ENCODE peak calls at places on chromosomes 1 and 21, in eight cellular contexts. G, W, S, I, T, D, Q and R are unnamed samples.

GRCh38 chr1:24526940-24527542 is 24.4 kb downstream of the RCAN3 start:
- DNase-seq in G (peak; percentile 66), W (no peak), S (peak; percentile 65), I (no peak), T (no peak), D (no peak), Q (no peak), R (peak; percentile 10)

GRCh38 chr1:184840596-184840995 is 85.9 kb upstream of the EDEM3 start:
- DNase-seq in G (peak; percentile 48), W (no peak), S (no peak), I (no peak), T (no peak), D (no peak), Q (no peak), R (no peak)

GRCh38 chr1:8874230-8875201 is 4.0 kb downstream of the ENO1 start:
- DNase-seq in G (no peak), W (no peak), S (no peak), I (no peak), T (peak; percentile 52), D (no peak), Q (no peak), R (no peak)

GRCh38 chr1:7229696-7230095 is 444.4 kb downstream of the CAMTA1 start:
- DNase-seq in G (no peak), W (no peak), S (no peak), I (no peak), T (peak; percentile 49), D (no peak), Q (no peak), R (no peak)

GRCh38 chr1:164921493-164921892 is 362.5 kb downstream of the PBX1 start:
- DNase-seq in G (no peak), W (no peak), S (no peak), I (no peak), T (no peak), D (no peak), Q (no peak), R (no peak)

GRCh38 chr1:211897011-211897410 is 66.4 kb upstream of the LPGAT1 start:
- DNase-seq in G (no peak), W (no peak), S (peak; percentile 88), I (no peak), T (no peak), D (no peak), Q (no peak), R (no peak)

GRCh38 chr21:44892536-44893277 is 19.2 kb upstream of the PTTG1IP start:
- DNase-seq in G (peak; percentile 79), W (no peak), S (peak; percentile 70), I (peak; percentile 86), T (no peak), D (no peak), Q (peak; percentile 48), R (peak; percentile 61)

GRCh38 chr1:227223407-227223806 is 94.9 kb downstream of the CDC42BPA start:
- DNase-seq in G (no peak), W (no peak), S (no peak), I (no peak), T (no peak), D (no peak), Q (no peak), R (no peak)

GRCh38 chr1:94319319-94320180 is 82.2 kb upstream of the ARHGAP29 start:
- DNase-seq in G (no peak), W (no peak), S (peak; percentile 43), I (no peak), T (no peak), D (no peak), Q (no peak), R (no peak)

DNA sequence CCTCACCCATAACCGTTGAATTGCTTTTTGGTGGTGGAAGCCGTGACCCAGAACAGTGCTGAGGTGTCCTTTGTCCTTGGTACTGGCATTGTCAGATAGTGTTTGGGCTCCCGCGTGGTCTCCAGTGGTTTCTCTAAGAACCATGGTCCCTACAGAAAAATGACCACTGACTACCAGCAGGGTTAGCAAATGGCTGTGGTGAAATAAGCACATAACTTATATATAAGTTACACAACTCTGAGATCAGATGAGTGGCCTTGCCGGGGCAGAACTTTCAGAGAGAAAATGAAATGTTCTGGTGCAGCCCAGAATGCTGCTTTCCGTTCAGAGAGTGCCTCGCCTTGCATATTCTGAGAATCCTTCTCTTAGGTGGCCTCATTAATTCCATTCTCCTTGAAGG is 5.0 kb downstream of the SLC37A1 start:
- DNase-seq in G (no peak), W (no peak), S (no peak), I (no peak), T (no peak), D (no peak), Q (no peak), R (no peak)
- H3K4me1 ChIP-seq in G (peaks cover 20% of the 10 kb centered on the region), W (peaks cover 14% of the 10 kb centered on the region), S (peaks cover 42% of the 10 kb centered on the region), I (peaks cover 26% of the 10 kb centered on the region), T (no peaks in the 10 kb centered on the region), D (peaks cover 9% of the 10 kb centered on the region), Q (peaks cover 10% of the 10 kb centered on the region), R (peaks cover 23% of the 10 kb centered on the region)

DNA sequence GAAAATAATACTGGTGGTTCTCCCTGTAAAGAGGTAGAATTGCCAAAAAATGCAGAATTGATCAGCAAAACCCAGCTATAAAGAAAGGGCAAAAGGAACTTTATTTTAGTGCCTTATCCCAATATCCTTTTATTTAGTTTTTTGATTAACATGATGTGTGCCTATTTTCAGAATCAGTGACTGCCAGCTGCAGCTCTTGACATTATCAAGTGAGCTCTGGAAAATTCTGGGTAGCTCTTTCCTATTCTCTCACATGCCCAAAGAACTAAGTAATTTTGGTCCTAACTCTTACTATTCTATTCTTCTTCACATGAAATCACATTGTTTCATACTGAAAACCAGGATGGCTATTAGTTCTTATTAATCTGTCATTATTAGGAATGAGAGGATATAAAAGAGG is 22.1 kb downstream of the WNT2B start:
- DNase-seq in G (no peak), W (no peak), S (no peak), I (no peak), T (no peak), D (no peak), Q (no peak), R (no peak)
- H3K4me1 ChIP-seq in G (no peaks in the 10 kb centered on the region), W (no peaks in the 10 kb centered on the region), S (peaks cover 22% of the 10 kb centered on the region), I (no peaks in the 10 kb centered on the region), T (peaks cover 17% of the 10 kb centered on the region), D (no peaks in the 10 kb centered on the region), Q (peaks cover 2% of the 10 kb centered on the region), R (no peaks in the 10 kb centered on the region)

DNA sequence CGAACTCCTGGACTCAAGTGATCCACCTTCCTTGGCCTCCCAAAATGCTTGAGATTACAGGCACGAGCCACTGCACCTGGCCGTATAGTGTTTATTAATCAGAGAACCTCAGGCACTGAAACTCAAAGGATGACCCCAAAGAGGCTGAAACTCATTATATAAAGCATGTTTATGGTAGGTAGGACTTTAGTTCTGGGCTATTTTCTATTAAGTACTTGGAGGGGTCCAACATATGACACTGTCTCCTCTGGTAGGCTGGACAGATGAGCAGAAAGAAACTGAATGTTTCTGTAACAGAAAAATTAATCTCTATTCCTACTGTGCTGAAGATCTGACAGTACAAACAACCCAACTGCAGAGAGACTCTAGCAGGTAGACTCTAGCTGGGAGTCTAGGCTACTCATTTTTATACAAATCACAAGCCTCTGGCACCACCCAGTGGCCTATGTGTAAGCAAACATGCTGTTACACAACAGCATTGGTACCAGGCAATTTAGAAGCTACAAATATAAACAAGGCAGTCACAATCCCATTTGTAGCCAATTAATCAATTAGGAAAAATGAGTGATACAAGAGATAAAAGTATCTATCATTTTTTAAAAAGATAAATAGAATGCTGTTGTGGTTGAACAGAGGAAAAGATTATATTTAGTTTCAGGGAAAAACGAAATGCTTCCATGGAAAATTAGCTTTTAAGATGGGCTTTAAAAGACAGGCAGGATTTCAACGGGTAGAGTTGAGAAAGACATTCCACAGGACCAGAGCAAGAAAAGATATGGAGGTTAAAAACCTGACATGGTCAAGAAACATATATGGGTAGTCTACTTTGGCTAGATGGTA is 10.4 kb downstream of the DCAF8 start:
- DNase-seq in G (peak; percentile 70), W (no peak), S (peak; percentile 86), I (no peak), T (peak; percentile 60), D (peak; percentile 69), Q (peak; percentile 72), R (peak; percentile 80)
- H3K4me1 ChIP-seq in G (no peaks in the 10 kb centered on the region), W (no peaks in the 10 kb centered on the region), S (peaks cover 6% of the 10 kb centered on the region), I (peaks cover 13% of the 10 kb centered on the region), T (peaks cover 3% of the 10 kb centered on the region), D (no peaks in the 10 kb centered on the region), Q (no peaks in the 10 kb centered on the region), R (no peaks in the 10 kb centered on the region)

GRCh38 chr1:2949966-2950925 is 71.0 kb upstream of the ACTRT2 start:
- DNase-seq in G (no peak), W (no peak), S (no peak), I (peak; percentile 48), T (no peak), D (no peak), Q (no peak), R (no peak)
- H3K4me1 ChIP-seq in G (no peaks in the 10 kb centered on the region), W (no peaks in the 10 kb centered on the region), S (no peaks in the 10 kb centered on the region), I (no peaks in the 10 kb centered on the region), T (no peaks in the 10 kb centered on the region), D (no peaks in the 10 kb centered on the region), Q (no peaks in the 10 kb centered on the region), R (no peaks in the 10 kb centered on the region)

DNA sequence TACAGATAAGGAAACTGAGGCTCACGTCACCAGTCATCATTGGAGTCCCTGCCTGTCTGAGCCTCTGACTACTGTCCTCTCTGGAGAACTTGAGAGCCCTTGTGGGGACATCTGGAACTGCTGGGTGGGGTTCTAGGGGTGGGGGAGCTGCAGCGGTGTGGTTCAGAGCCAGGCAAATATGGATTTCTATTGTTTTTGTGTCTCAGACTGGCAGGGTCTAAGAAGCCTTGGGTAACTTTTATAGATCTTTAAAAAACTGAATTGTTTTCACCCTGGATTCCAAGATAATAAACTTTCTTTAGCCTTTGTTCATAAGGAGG is 46.9 kb downstream of the IER5 start:
- DNase-seq in G (no peak), W (no peak), S (peak; percentile 21), I (no peak), T (peak; percentile 49), D (no peak), Q (no peak), R (no peak)
- H3K4me1 ChIP-seq in G (peaks cover 9% of the 10 kb centered on the region), W (peaks cover 24% of the 10 kb centered on the region), S (peaks cover 47% of the 10 kb centered on the region), I (peaks cover 36% of the 10 kb centered on the region), T (peaks cover 28% of the 10 kb centered on the region), D (peaks cover 15% of the 10 kb centered on the region), Q (no peaks in the 10 kb centered on the region), R (peaks cover 12% of the 10 kb centered on the region)

DNA sequence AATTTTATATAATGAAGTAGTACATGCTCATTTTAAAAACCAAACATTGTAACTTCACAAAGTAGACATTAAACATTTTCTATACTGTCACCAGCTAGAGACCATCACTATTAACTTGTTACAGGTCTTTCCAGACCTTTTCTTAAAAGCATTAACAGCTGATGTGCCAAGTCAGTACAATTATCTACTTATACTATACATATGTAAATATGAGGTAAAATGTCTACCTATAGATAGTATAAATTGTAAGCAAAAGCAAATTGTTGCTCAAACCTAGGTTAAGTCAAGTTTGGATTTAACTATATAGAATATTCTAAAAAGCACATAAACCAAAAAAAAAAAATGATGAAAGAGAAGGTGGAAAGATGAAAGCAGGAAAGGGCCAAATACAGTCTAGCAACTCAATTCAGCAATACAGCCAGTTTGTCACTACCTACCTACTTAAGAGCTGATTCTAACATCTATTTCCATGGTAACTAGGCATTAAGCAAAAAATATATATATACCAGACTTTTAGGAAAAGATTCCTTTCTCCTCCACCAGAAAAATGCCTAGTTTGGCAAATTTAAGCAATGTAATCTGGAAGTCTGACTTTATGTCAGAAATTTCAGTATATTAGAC is 34.5 kb downstream of the ARID4B start:
- DNase-seq in G (no peak), W (no peak), S (no peak), I (no peak), T (no peak), D (no peak), Q (no peak), R (no peak)
- H3K4me1 ChIP-seq in G (peaks cover 33% of the 10 kb centered on the region), W (no peaks in the 10 kb centered on the region), S (peaks cover 8% of the 10 kb centered on the region), I (peaks cover 13% of the 10 kb centered on the region), T (no peaks in the 10 kb centered on the region), D (no peaks in the 10 kb centered on the region), Q (no peaks in the 10 kb centered on the region), R (peaks cover 8% of the 10 kb centered on the region)

GRCh38 chr1:156664046-156664948 is 12.9 kb downstream of the NES start:
- DNase-seq in G (no peak), W (no peak), S (no peak), I (no peak), T (peak; percentile 52), D (peak; percentile 31), Q (no peak), R (no peak)
- H3K4me1 ChIP-seq in G (peaks cover 21% of the 10 kb centered on the region), W (peaks cover 84% of the 10 kb centered on the region), S (peaks cover 39% of the 10 kb centered on the region), I (peaks cover 80% of the 10 kb centered on the region), T (peaks cover 68% of the 10 kb centered on the region), D (peaks cover 44% of the 10 kb centered on the region), Q (no peaks in the 10 kb centered on the region), R (peaks cover 27% of the 10 kb centered on the region)